ENCODE peak calls at places on chromosome 13, in seven cellular contexts. V, R, E, Z, S, L and I are unnamed samples.

GRCh38 chr13:79413521-79413920 is 7.5 kb upstream of the RBM26 start:
- DNase-seq in E (no peak), R (no peak), L (no peak), S (no peak), V (no peak), Z (no peak), I (no peak)

GRCh38 chr13:23752111-23753001 is 136.8 kb downstream of the MIPEP start:
- DNase-seq in L (no peak), S (no peak), R (no peak), V (no peak), Z (no peak), E (no peak), I (no peak)

GRCh38 chr13:44352202-44352601 is 21.4 kb upstream of the SERP2 start:
- DNase-seq in E (no peak), V (no peak), S (no peak), Z (no peak), R (no peak), L (no peak), I (no peak)

GRCh38 chr13:52665325-52665724 is 12.7 kb downstream of the SUGT1 start:
- DNase-seq in R (no peak), L (no peak), V (no peak), E (no peak), Z (no peak), S (no peak), I (peak; percentile 19)

GRCh38 chr13:45242070-45242469 is 41.2 kb upstream of the KCTD4 start:
- DNase-seq in V (peak; percentile 51), S (no peak), R (no peak), Z (no peak), E (no peak), L (no peak), I (peak; percentile 64)

GRCh38 chr13:53066411-53066810 is 37.8 kb downstream of the OLFM4 start:
- DNase-seq in R (no peak), S (no peak), V (no peak), E (no peak), Z (no peak), L (no peak), I (no peak)

GRCh38 chr13:44592448-44592847 is 16.3 kb upstream of the TSC22D1 start:
- DNase-seq in E (no peak), V (no peak), S (no peak), R (no peak), Z (no peak), L (no peak), I (no peak)

GRCh38 chr13:57624565-57625435 is 6.7 kb upstream of the PCDH17 start:
- DNase-seq in S (no peak), Z (peak; percentile 61), L (no peak), V (peak; percentile 61), E (no peak), R (no peak), I (peak; percentile 48)